ENCODE peak calls at places on chromosomes 13 and 19, in five cellular contexts. One of them, this sample, is unnamed.

GRCh38 chr19:14674764-14675163 is at the start of gene ADGRE3:
- DNase-seq in A549: no peak
- DNase-seq in K562: no peak
- DNase-seq in HepG2: no peak
- DNase-seq in GM12878: no peak
- DNase-seq in this sample: no peak

GRCh38 chr19:281156-281853 is 9.9 kb downstream of the PLPP2 start:
- DNase-seq in A549: no peak
- DNase-seq in K562: peak
- DNase-seq in HepG2: no peak
- DNase-seq in GM12878: no peak
- DNase-seq in this sample: no peak

GRCh38 chr13:23876265-23876664 is 12.9 kb downstream of the MIPEP start:
- DNase-seq in A549: no peak
- DNase-seq in K562: no peak
- DNase-seq in HepG2: no peak
- DNase-seq in GM12878: no peak
- DNase-seq in this sample: no peak

GRCh38 chr19:16425019-16425418 is 46.8 kb downstream of the EPS15L1 start:
- DNase-seq in A549: no peak
- DNase-seq in K562: no peak
- DNase-seq in HepG2: no peak
- DNase-seq in GM12878: no peak
- DNase-seq in this sample: no peak

GRCh38 chr13:55410398-55411330 is 1730.1 kb upstream of the PRR20A start:
- DNase-seq in A549: no peak
- DNase-seq in K562: no peak
- DNase-seq in HepG2: no peak
- DNase-seq in GM12878: no peak
- DNase-seq in this sample: no peak

GRCh38 chr13:21478881-21479808 is 20.0 kb upstream of the ZDHHC20 start:
- DNase-seq in A549: no peak
- DNase-seq in K562: peak
- DNase-seq in HepG2: peak
- DNase-seq in GM12878: no peak
- DNase-seq in this sample: no peak

GRCh38 chr13:46726347-46726746 is 70.6 kb downstream of the ESD start:
- DNase-seq in A549: no peak
- DNase-seq in K562: no peak
- DNase-seq in HepG2: no peak
- DNase-seq in GM12878: no peak
- DNase-seq in this sample: no peak

GRCh38 chr13:97422118-97423054 is 11.6 kb upstream of the RAP2A start:
- DNase-seq in A549: no peak
- DNase-seq in K562: no peak
- DNase-seq in HepG2: no peak
- DNase-seq in GM12878: no peak
- DNase-seq in this sample: no peak

GRCh38 chr19:46674416-46675178 is 13.6 kb upstream of the DACT3 start:
- DNase-seq in A549: no peak
- DNase-seq in K562: peak
- DNase-seq in HepG2: no peak
- DNase-seq in GM12878: no peak
- DNase-seq in this sample: peak

GRCh38 chr19:7744871-7745270 is 2.5 kb downstream of the CD209 start:
- DNase-seq in A549: no peak
- DNase-seq in K562: no peak
- DNase-seq in HepG2: no peak
- DNase-seq in GM12878: no peak
- DNase-seq in this sample: no peak

GRCh38 chr13:97460004-97460756 is 26.2 kb downstream of the RAP2A start:
- DNase-seq in A549: no peak
- DNase-seq in K562: no peak
- DNase-seq in HepG2: no peak
- DNase-seq in GM12878: peak
- DNase-seq in this sample: no peak

GRCh38 chr19:10762656-10763055 is 44.8 kb downstream of the DNM2 start:
- DNase-seq in A549: no peak
- DNase-seq in K562: no peak
- DNase-seq in HepG2: no peak
- DNase-seq in GM12878: no peak
- DNase-seq in this sample: no peak

GRCh38 chr19:12330340-12330739 is 3.1 kb downstream of the ZNF563 start:
- DNase-seq in A549: no peak
- DNase-seq in K562: no peak
- DNase-seq in HepG2: peak
- DNase-seq in GM12878: no peak
- DNase-seq in this sample: no peak

GRCh38 chr19:42282810-42283247 is 13.8 kb downstream of the CIC start:
- DNase-seq in A549: no peak
- DNase-seq in K562: no peak
- DNase-seq in HepG2: no peak
- DNase-seq in GM12878: no peak
- DNase-seq in this sample: no peak

GRCh38 chr13:32969516-32969941 is 46.7 kb upstream of the KL start:
- DNase-seq in A549: no peak
- DNase-seq in K562: no peak
- DNase-seq in HepG2: no peak
- DNase-seq in GM12878: peak
- DNase-seq in this sample: no peak

GRCh38 chr19:7497292-7497691 is 8.5 kb upstream of the PEX11G start:
- DNase-seq in A549: no peak
- DNase-seq in K562: peak
- DNase-seq in HepG2: no peak
- DNase-seq in GM12878: no peak
- DNase-seq in this sample: no peak

GRCh38 chr13:24617394-24618218 is 62.6 kb upstream of the ATP12A start:
- DNase-seq in A549: no peak
- DNase-seq in K562: no peak
- DNase-seq in HepG2: no peak
- DNase-seq in GM12878: no peak
- DNase-seq in this sample: no peak

GRCh38 chr13:110108348-110109139 is 198.4 kb downstream of the COL4A1 start:
- DNase-seq in A549: peak
- DNase-seq in K562: no peak
- DNase-seq in HepG2: peak
- DNase-seq in GM12878: no peak
- DNase-seq in this sample: peak

GRCh38 chr19:34639491-34640085 is 37.4 kb downstream of the SCGB2B2 start:
- DNase-seq in A549: peak
- DNase-seq in K562: peak
- DNase-seq in HepG2: peak
- DNase-seq in GM12878: peak
- DNase-seq in this sample: peak

GRCh38 chr13:89755729-89756492 is 1591.6 kb upstream of the MIR17HG start:
- DNase-seq in A549: no peak
- DNase-seq in K562: no peak
- DNase-seq in HepG2: no peak
- DNase-seq in GM12878: no peak
- DNase-seq in this sample: no peak

GRCh38 chr13:65965496-65965895 is 1264.6 kb downstream of the PCDH9 start:
- DNase-seq in A549: no peak
- DNase-seq in K562: no peak
- DNase-seq in HepG2: no peak
- DNase-seq in GM12878: no peak
- DNase-seq in this sample: no peak

GRCh38 chr13:102376314-102376713 is 25.5 kb downstream of the FGF14 start:
- DNase-seq in A549: no peak
- DNase-seq in K562: no peak
- DNase-seq in HepG2: no peak
- DNase-seq in GM12878: no peak
- DNase-seq in this sample: no peak

GRCh38 chr13:114339779-114340534 is 25.7 kb downstream of the CHAMP1 start:
- DNase-seq in A549: peak
- DNase-seq in K562: no peak
- DNase-seq in HepG2: peak
- DNase-seq in GM12878: no peak
- DNase-seq in this sample: no peak

GRCh38 chr13:43123856-43124255 is 100.5 kb downstream of the DNAJC15 start:
- DNase-seq in A549: no peak
- DNase-seq in K562: no peak
- DNase-seq in HepG2: no peak
- DNase-seq in GM12878: no peak
- DNase-seq in this sample: no peak

DNA sequence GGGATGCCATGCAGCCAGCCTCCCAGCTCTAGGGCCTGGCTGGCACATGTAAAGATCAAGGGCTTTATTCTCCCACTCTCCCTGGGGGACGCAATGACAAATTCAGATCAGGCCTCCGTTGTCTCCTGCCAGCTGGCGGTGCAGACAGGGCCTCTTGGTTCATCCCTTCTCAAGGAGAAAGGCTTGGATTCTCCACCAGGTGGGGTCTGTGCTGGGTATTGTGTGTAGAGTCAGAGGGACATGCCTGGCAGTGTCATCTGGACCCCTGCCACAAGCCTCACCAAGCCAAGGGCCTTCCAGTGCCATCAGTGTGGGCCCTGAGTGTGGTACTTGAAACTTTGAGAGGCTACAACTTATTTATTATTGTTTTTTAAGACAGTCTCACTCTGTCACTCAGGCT is 8.4 kb upstream of the PTPRS start:
- DNase-seq in A549: no peak
- DNase-seq in K562: no peak
- DNase-seq in HepG2: peak
- DNase-seq in GM12878: no peak
- DNase-seq in this sample: no peak
- TF ChIP-seq KDM1A in A549: no peak
- TF ChIP-seq KDM1A in K562: no peak
- TF ChIP-seq KDM1A in HepG2: no peak
- TF ChIP-seq KDM1A in GM12878: no peak
- TF ChIP-seq KDM1A in this sample: no peak

GRCh38 chr19:48480476-48481190 is 11.5 kb downstream of the CYTH2 start:
- DNase-seq in A549: no peak
- DNase-seq in K562: no peak
- DNase-seq in HepG2: no peak
- DNase-seq in GM12878: no peak
- DNase-seq in this sample: no peak
- TF ChIP-seq KDM1A in A549: no peak
- TF ChIP-seq KDM1A in K562: no peak
- TF ChIP-seq KDM1A in HepG2: no peak
- TF ChIP-seq KDM1A in GM12878: no peak
- TF ChIP-seq KDM1A in this sample: no peak

GRCh38 chr19:39265321-39265916 is 2.8 kb upstream of the IFNL2 start:
- DNase-seq in A549: no peak
- DNase-seq in K562: peak
- DNase-seq in HepG2: no peak
- DNase-seq in GM12878: no peak
- DNase-seq in this sample: peak
- TF ChIP-seq KDM1A in A549: no peak
- TF ChIP-seq KDM1A in K562: no peak
- TF ChIP-seq KDM1A in HepG2: no peak
- TF ChIP-seq KDM1A in GM12878: no peak
- TF ChIP-seq KDM1A in this sample: no peak

DNA sequence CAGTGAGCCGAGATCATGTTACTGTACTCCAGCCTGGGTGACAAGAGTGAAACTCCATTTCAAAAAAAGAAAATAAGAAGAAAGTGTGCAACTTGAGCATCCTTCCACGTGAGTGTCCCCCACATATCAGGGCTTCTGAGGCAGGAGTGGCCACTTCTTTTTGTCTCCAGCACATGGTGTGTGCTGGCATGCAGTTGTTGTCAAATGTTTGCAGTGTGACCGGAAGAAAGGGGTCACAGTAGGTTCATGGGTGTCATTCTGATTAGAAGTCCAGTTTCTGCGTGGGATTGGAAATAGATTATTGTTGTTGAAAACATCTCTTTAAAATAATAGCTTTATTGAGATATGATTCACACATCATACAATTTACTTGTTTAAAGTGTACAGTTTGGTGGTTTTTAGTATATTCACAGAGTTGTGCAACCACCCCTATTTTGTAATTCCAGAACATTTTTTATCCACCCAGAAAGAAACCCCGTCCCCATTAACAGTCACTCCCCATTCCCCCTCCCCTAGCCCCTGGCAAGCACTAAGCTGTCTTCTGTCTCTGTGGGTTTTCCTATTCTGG is 2.2 kb downstream of the CRTC1 start:
- DNase-seq in A549: no peak
- DNase-seq in K562: no peak
- DNase-seq in HepG2: no peak
- DNase-seq in GM12878: no peak
- DNase-seq in this sample: no peak
- TF ChIP-seq KDM1A in A549: no peak
- TF ChIP-seq KDM1A in K562: no peak
- TF ChIP-seq KDM1A in HepG2: no peak
- TF ChIP-seq KDM1A in GM12878: no peak
- TF ChIP-seq KDM1A in this sample: no peak

GRCh38 chr19:18804139-18804601 is 13.1 kb upstream of the COMP start:
- DNase-seq in A549: no peak
- DNase-seq in K562: no peak
- DNase-seq in HepG2: no peak
- DNase-seq in GM12878: no peak
- DNase-seq in this sample: no peak
- TF ChIP-seq KDM1A in A549: no peak
- TF ChIP-seq KDM1A in K562: no peak
- TF ChIP-seq KDM1A in HepG2: no peak
- TF ChIP-seq KDM1A in GM12878: no peak
- TF ChIP-seq KDM1A in this sample: no peak

GRCh38 chr19:48741222-48741999 is 1.0 kb upstream of the RASIP1 start:
- DNase-seq in A549: peak
- DNase-seq in K562: peak
- DNase-seq in HepG2: no peak
- DNase-seq in GM12878: no peak
- DNase-seq in this sample: peak
- TF ChIP-seq KDM1A in A549: no peak
- TF ChIP-seq KDM1A in K562: no peak
- TF ChIP-seq KDM1A in HepG2: no peak
- TF ChIP-seq KDM1A in GM12878: no peak
- TF ChIP-seq KDM1A in this sample: no peak

This sample was measured in H1.